ENCODE peak calls at places on chromosomes 3 and 15, in nine cellular contexts. R is K562, V is HCT116, I is HepG2, D is sigmoid colon, O is stomach, G is breast epithelium, L is spleen, J is upper lobe of left lung. Q is an unnamed sample.

GRCh38 chr15:36106640-36107335 is 472.6 kb upstream of the CDIN1 start:
- DNase-seq in R (no peak), V (no peak), I (no peak), D (no peak), O (no peak), G (no peak), L (no peak), J (no peak), Q (no peak)

GRCh38 chr15:101434032-101434920 is 55.2 kb downstream of the PCSK6 start:
- DNase-seq in R (no peak), V (no peak), I (peak), D (no peak), O (peak), G (no peak), L (no peak), J (no peak), Q (no peak)

GRCh38 chr3:42696356-42697301 is 6.0 kb downstream of the HHATL start:
- DNase-seq in R (no peak), V (no peak), I (no peak), D (no peak), O (peak), G (no peak), L (no peak), J (no peak), Q (no peak)

GRCh38 chr3:12227833-12228232 is 61.0 kb upstream of the PPARG start:
- DNase-seq in R (no peak), V (no peak), I (no peak), D (no peak), O (no peak), G (no peak), L (no peak), J (no peak), Q (no peak)

GRCh38 chr3:23129817-23130216 is 73.3 kb upstream of the UBE2E2 start:
- DNase-seq in R (no peak), V (no peak), I (no peak), D (no peak), O (no peak), G (peak), L (no peak), J (no peak), Q (no peak)

GRCh38 chr15:24633082-24633481 is 42.5 kb upstream of the NPAP1 start:
- DNase-seq in R (no peak), V (no peak), I (no peak), D (no peak), O (no peak), G (no peak), L (no peak), J (no peak), Q (no peak)

GRCh38 chr3:10548997-10549396 is 43.6 kb upstream of the ATP2B2 start:
- DNase-seq in R (no peak), V (peak), I (no peak), D (peak), O (no peak), G (no peak), L (no peak), J (no peak), Q (no peak)

GRCh38 chr3:189781384-189781783 is 150.2 kb downstream of the TP63 start:
- DNase-seq in R (no peak), V (no peak), I (no peak), D (no peak), O (no peak), G (no peak), L (no peak), J (no peak), Q (no peak)

GRCh38 chr3:89340431-89340830 is 233.0 kb downstream of the EPHA3 start:
- DNase-seq in R (no peak), V (no peak), I (no peak), D (no peak), O (no peak), G (no peak), L (no peak), J (no peak), Q (no peak)

GRCh38 chr15:89068325-89068784 is 19.9 kb upstream of the ABHD2 start:
- DNase-seq in R (no peak), V (no peak), I (no peak), D (no peak), O (no peak), G (peak), L (no peak), J (no peak), Q (peak)

GRCh38 chr3:57735405-57735804 is 20.7 kb upstream of the SLMAP start:
- DNase-seq in R (no peak), V (no peak), I (no peak), D (no peak), O (no peak), G (no peak), L (no peak), J (no peak), Q (no peak)

GRCh38 chr15:39631357-39631756 is 50.5 kb downstream of the THBS1 start:
- DNase-seq in R (no peak), V (no peak), I (no peak), D (no peak), O (no peak), G (no peak), L (no peak), J (no peak), Q (no peak)

GRCh38 chr15:65096481-65097385 is 18.3 kb downstream of the UBAP1L start:
- DNase-seq in R (no peak), V (no peak), I (no peak), D (no peak), O (no peak), G (no peak), L (no peak), J (no peak), Q (no peak)

GRCh38 chr15:88430051-88430450 is 37.1 kb downstream of the MRPL46 start:
- DNase-seq in R (no peak), V (no peak), I (no peak), D (no peak), O (no peak), G (no peak), L (no peak), J (no peak), Q (no peak)

GRCh38 chr15:60091150-60091549 is 87.0 kb downstream of the FOXB1 start:
- DNase-seq in R (no peak), V (no peak), I (peak), D (no peak), O (peak), G (peak), L (no peak), J (no peak), Q (no peak)

GRCh38 chr15:76983588-76984379 is 11.1 kb upstream of the PSTPIP1 start:
- DNase-seq in R (no peak), V (no peak), I (no peak), D (no peak), O (no peak), G (no peak), L (no peak), J (no peak), Q (no peak)

GRCh38 chr15:32993285-32993684 is 201.2 kb downstream of the FMN1 start:
- DNase-seq in R (no peak), V (no peak), I (no peak), D (no peak), O (no peak), G (no peak), L (no peak), J (no peak), Q (no peak)

GRCh38 chr15:50531763-50532162 is 14.7 kb downstream of the USP50 start:
- DNase-seq in R (no peak), V (no peak), I (no peak), D (no peak), O (no peak), G (no peak), L (no peak), J (no peak), Q (no peak)

GRCh38 chr3:77871436-77871835 is 831.5 kb downstream of the ROBO2 start:
- DNase-seq in R (no peak), V (no peak), I (no peak), D (no peak), O (no peak), G (no peak), L (no peak), J (no peak), Q (no peak)

GRCh38 chr3:35908366-35909232 is 269.3 kb downstream of the ARPP21 start:
- DNase-seq in R (peak), V (peak), I (peak), D (no peak), O (peak), G (no peak), L (no peak), J (no peak), Q (peak)

GRCh38 chr3:99499235-99499798 is 139.1 kb upstream of the COL8A1 start:
- DNase-seq in R (peak), V (peak), I (peak), D (no peak), O (peak), G (no peak), L (no peak), J (no peak), Q (no peak)

GRCh38 chr3:67876261-67876660 is 221.8 kb upstream of the SUCLG2 start:
- DNase-seq in R (no peak), V (no peak), I (peak), D (no peak), O (no peak), G (no peak), L (no peak), J (no peak), Q (no peak)

GRCh38 chr3:57959407-57960173 is 48.6 kb upstream of the FLNB start:
- DNase-seq in R (no peak), V (no peak), I (no peak), D (no peak), O (no peak), G (no peak), L (no peak), J (no peak), Q (no peak)

GRCh38 chr3:1087066-1087555 is 5.7 kb upstream of the CNTN6 start:
- DNase-seq in R (no peak), V (no peak), I (no peak), D (no peak), O (no peak), G (peak), L (no peak), J (no peak), Q (no peak)

GRCh38 chr3:50382271-50382670 is 22.9 kb upstream of the TMEM115 start:
- DNase-seq in R (no peak), V (no peak), I (no peak), D (no peak), O (no peak), G (no peak), L (no peak), J (no peak), Q (no peak)

GRCh38 chr3:194126790-194127189 is 9.2 kb upstream of the HES1 start:
- DNase-seq in R (no peak), V (no peak), I (no peak), D (no peak), O (no peak), G (no peak), L (no peak), J (no peak), Q (no peak)

GRCh38 chr3:160084998-160085397 is 96.4 kb downstream of the IL12A start:
- DNase-seq in R (no peak), V (no peak), I (no peak), D (no peak), O (no peak), G (no peak), L (no peak), J (no peak), Q (no peak)

GRCh38 chr3:194504146-194504545 is 17.3 kb upstream of the ATP13A3 start:
- DNase-seq in R (no peak), V (no peak), I (no peak), D (no peak), O (no peak), G (no peak), L (no peak), J (no peak), Q (no peak)

GRCh38 chr15:45121706-45122417 is 7.7 kb downstream of the DUOXA2 start:
- DNase-seq in R (no peak), V (peak), I (peak), D (no peak), O (no peak), G (no peak), L (no peak), J (no peak), Q (no peak)

GRCh38 chr15:57462391-57462790 is 86.1 kb downstream of the CGNL1 start:
- DNase-seq in R (no peak), V (no peak), I (no peak), D (no peak), O (no peak), G (no peak), L (no peak), J (no peak), Q (no peak)

GRCh38 chr15:63839717-63840116 is 6.0 kb upstream of the HERC1 start:
- DNase-seq in R (no peak), V (no peak), I (no peak), D (no peak), O (no peak), G (no peak), L (no peak), J (no peak), Q (no peak)

DNA sequence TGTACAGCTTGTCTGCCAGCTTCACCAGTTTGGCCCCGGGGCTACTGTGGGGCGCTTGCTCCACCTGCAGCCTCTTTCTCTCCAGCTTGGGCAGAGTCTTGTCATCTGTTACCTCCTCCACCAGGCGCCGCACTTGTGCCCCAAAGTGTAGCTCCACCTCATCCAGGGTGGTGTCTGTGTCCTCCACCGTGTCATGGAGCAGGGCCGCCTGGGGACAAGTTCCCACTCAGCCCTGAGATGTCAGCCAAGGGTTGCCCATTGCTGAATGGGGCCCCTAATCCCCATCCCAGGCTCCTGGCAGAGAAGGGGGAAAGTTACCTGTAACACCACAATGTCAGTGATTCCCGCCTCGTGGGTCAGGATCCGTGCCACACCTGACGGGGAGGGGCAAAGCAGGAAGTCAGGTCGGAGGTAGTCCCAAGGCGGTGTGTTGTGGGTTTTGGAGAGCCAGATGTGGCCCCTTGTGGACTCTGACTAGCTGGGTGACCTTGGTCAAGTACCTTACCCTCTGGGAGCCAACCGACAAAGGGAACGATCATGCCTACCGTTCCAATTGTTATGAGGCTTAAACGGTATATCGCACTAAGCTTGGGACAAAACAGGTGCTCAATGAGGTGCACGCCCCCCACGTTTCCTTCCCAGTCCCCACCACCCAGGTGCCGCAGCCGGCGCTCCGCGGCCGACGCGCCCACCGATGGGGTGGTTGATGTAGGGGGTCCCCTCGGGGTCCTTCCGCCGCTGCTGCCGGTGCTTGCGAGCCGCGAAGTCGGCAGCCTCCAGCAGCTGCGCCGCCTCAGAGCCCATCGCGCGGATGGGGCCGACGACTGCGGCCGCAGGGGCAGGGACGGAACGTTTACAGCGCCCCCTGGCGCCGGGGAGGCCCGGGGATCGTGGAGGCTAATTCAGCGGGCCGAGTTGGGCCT is at the start of gene HDDC3:
- DNase-seq in R (peak), V (peak), I (peak), D (peak), O (peak), G (peak), L (peak), J (peak), Q (peak)
- TF ChIP-seq POLR2A in R (peak), V (peak), I (no peak), D (peak), O (no peak), G (peak), L (peak), J (peak), Q (peak)

GRCh38 chr15:37881237-37882013 is 53.0 kb upstream of the TMCO5A start:
- DNase-seq in R (no peak), V (no peak), I (no peak), D (no peak), O (no peak), G (no peak), L (no peak), J (no peak), Q (no peak)

GRCh38 chr15:37876900-37877299 is 57.5 kb upstream of the TMCO5A start:
- DNase-seq in R (no peak), V (no peak), I (no peak), D (no peak), O (no peak), G (no peak), L (no peak), J (no peak), Q (no peak)

GRCh38 chr15:37880835-37881153 is 53.6 kb upstream of the TMCO5A start:
- DNase-seq in R (no peak), V (no peak), I (no peak), D (no peak), O (no peak), G (no peak), L (no peak), J (no peak), Q (no peak)

GRCh38 chr15:37880009-37880834 is 54.2 kb upstream of the TMCO5A start:
- DNase-seq in R (peak), V (peak), I (peak), D (no peak), O (no peak), G (no peak), L (no peak), J (no peak), Q (no peak)

DNA sequence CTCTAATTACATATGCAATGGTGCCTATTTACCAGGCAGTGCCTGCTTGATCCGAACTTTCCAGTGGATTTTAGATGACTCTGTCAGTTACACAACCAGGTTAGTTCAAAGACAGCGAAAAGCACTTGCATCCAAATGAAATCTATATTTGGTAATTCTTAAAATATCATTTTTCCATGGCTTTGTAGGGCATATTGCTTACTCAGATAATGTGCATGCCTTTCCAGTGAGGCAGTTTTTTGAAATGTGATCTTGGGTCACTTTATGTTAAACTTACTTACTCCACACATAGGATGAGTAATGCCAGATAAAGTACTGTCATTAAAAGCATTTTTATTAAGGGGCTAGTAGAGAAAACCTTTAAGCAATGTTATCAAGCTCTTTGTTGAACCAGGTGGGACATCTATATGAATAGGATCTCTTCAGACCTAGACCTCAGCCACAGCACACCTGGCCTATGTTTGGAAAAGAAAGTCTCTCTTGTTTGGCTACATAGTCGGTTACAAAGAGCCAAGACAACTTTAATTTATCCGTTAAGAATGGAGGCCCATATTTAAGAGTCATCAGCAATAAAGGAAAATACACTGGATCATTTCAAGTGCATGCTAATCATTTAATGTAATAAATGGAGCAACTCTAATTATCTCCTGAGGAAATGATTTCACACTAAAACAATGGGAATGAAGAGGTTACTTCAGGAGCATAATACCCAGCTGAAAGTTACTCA is 56.4 kb upstream of the TMCO5A start:
- DNase-seq in R (no peak), V (peak), I (no peak), D (no peak), O (no peak), G (no peak), L (no peak), J (no peak), Q (no peak)
- TF ChIP-seq POLR2AphosphoS5 in R (no peak), V (no peak), I (no peak), D (no peak), O (no peak), G (no peak), L (no peak), J (no peak), Q (no peak)

DNA sequence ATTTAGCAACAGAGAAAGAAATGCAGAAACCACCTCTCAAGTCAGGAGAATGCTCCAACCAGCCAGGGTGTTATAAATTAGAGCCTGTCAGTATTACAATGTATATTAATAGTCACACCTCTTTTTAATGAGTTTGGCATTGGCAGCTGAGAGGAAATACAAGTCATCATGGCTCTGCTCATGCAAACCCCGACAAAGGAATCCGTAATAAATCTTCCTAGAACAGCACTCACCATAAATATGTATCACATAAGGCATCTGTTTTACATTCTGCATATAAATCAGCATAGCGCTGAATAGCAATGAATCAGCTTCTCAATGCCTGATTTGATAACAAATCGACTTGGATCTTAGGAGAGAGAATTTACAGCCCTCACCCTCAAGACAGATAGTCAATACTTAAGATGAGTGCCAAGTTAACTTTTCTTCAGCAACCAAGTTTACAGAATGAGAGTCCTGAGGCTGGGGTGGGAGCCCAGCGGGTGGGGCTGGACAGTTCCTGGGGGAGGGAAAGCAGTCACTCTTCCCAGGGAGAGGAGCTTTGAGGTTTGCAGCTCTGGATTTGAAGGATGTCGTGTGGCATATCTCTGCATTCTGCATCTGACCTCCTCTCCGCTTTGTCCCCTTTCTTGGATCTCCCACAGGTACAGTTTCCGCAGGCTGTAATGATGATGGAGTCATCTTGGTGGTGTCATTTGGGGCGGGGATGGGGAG is 1034.4 kb upstream of the NR2F2 start:
- DNase-seq in R (no peak), V (no peak), I (no peak), D (no peak), O (no peak), G (no peak), L (no peak), J (no peak), Q (no peak)
- TF ChIP-seq POLR2A in R (no peak), V (no peak), I (no peak), D (no peak), O (no peak), G (no peak), L (no peak), J (no peak), Q (no peak)

DNA sequence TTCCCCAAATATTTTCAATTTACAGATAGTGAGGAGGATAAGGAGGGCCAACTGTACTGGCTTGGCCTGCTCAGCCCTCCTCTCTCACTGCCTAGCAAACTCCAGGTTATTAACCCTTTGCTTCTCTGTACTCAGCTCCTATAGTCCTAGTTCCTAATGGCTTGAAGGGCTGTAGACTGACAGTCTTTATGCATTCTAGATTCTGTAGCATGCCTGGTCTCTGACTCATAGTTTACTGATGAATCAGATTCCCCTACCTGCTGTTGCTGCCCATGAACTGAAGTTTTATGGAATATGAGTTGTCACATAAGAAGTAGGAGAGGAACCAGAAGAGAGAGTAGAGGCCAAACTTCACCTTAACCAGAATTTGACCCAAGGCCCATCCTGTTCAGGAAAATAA is 27.1 kb upstream of the MAP3K13 start:
- DNase-seq in R (no peak), V (peak), I (peak), D (no peak), O (no peak), G (no peak), L (no peak), J (no peak), Q (no peak)
- TF ChIP-seq POLR2AphosphoS5 in R (no peak), V (peak), I (no peak), D (no peak), O (no peak), G (no peak), L (no peak), J (no peak), Q (no peak)

DNA sequence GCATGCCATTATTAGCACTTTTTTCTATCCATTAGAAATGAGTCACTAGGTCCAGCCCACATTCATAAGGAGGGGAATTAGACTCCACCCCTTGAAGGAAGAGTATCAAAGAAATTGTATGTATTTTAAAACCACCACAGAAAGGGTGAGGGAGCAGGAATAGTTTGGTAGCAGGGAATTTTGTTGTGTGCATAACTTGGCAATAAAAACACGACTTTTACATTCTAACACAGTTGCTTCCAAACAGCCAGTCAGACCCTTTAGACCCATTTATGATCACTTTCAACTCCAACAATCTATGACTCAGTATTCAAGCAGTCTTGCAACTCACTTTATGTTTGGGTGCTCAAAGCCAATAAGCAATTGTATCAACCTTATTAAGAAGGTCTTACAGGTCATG is 90.1 kb downstream of the MEX3B start:
- DNase-seq in R (no peak), V (no peak), I (no peak), D (no peak), O (no peak), G (no peak), L (no peak), J (no peak), Q (no peak)
- TF ChIP-seq POLR2A in R (no peak), V (no peak), I (no peak), D (no peak), O (no peak), G (no peak), L (no peak), J (no peak), Q (no peak)